ENCODE peak calls at places on chromosomes 11 and 22, in ten cellular contexts. X, G, P, C, R, Y, D, O, V and N are unnamed samples.
A peak's percentile ranks its signal among the peaks of the same experiment; 100 is the strongest.

GRCh38 chr11:29527391-29527936 is 489.4 kb downstream of the KCNA4 start:
- DNase-seq in X (no peak), G (peak; percentile 83), P (no peak), C (no peak), R (peak; percentile 95), Y (peak; percentile 65), D (no peak), O (peak; percentile 94), V (no peak), N (no peak)

GRCh38 chr11:57402188-57403066 is 12.0 kb upstream of the PRG2 start:
- DNase-seq in X (no peak), G (peak; percentile 14), P (no peak), C (no peak), R (no peak), Y (peak; percentile 56), D (no peak), O (no peak), V (no peak), N (no peak)

GRCh38 chr11:5369793-5370192 is 13.8 kb upstream of the OR51M1 start:
- DNase-seq in X (no peak), G (peak; percentile 77), P (no peak), C (no peak), R (peak; percentile 72), Y (peak; percentile 11), D (no peak), O (peak; percentile 88), V (no peak), N (no peak)

GRCh38 chr11:61140416-61140815 is 20.8 kb downstream of the VPS37C start:
- DNase-seq in X (no peak), G (no peak), P (no peak), C (no peak), R (no peak), Y (no peak), D (no peak), O (no peak), V (peak; percentile 22), N (no peak)

GRCh38 chr11:57484141-57484710 is 23.9 kb downstream of the RTN4RL2 start:
- DNase-seq in X (no peak), G (no peak), P (no peak), C (no peak), R (no peak), Y (no peak), D (no peak), O (no peak), V (no peak), N (no peak)

GRCh38 chr22:50531546-50532352 is 1.9 kb upstream of the TYMP start:
- DNase-seq in X (peak; percentile 88), G (peak; percentile 54), P (peak; percentile 72), C (no peak), R (peak; percentile 63), Y (peak; percentile 75), D (peak; percentile 86), O (peak; percentile 73), V (peak; percentile 93), N (peak; percentile 35)

GRCh38 chr11:9138133-9138453 is 46.7 kb upstream of the SCUBE2 start:
- DNase-seq in X (no peak), G (no peak), P (no peak), C (no peak), R (no peak), Y (no peak), D (no peak), O (no peak), V (no peak), N (no peak)

GRCh38 chr11:47617417-47617809 is 23.2 kb upstream of the C1QTNF4 start:
- DNase-seq in X (no peak), G (peak; percentile 68), P (no peak), C (no peak), R (peak; percentile 69), Y (no peak), D (no peak), O (peak; percentile 84), V (no peak), N (no peak)

GRCh38 chr11:133214646-133215045 is 317.7 kb downstream of the OPCML start:
- DNase-seq in X (no peak), G (no peak), P (no peak), C (no peak), R (no peak), Y (no peak), D (no peak), O (no peak), V (no peak), N (no peak)

GRCh38 chr11:100991541-100991940 is 138.1 kb downstream of the PGR start:
- DNase-seq in X (no peak), G (no peak), P (no peak), C (no peak), R (no peak), Y (no peak), D (no peak), O (peak; percentile 39), V (no peak), N (no peak)

GRCh38 chr11:19161651-19162050 is 40.1 kb downstream of the CSRP3 start:
- DNase-seq in X (no peak), G (no peak), P (no peak), C (no peak), R (no peak), Y (no peak), D (no peak), O (no peak), V (no peak), N (no peak)

DNA sequence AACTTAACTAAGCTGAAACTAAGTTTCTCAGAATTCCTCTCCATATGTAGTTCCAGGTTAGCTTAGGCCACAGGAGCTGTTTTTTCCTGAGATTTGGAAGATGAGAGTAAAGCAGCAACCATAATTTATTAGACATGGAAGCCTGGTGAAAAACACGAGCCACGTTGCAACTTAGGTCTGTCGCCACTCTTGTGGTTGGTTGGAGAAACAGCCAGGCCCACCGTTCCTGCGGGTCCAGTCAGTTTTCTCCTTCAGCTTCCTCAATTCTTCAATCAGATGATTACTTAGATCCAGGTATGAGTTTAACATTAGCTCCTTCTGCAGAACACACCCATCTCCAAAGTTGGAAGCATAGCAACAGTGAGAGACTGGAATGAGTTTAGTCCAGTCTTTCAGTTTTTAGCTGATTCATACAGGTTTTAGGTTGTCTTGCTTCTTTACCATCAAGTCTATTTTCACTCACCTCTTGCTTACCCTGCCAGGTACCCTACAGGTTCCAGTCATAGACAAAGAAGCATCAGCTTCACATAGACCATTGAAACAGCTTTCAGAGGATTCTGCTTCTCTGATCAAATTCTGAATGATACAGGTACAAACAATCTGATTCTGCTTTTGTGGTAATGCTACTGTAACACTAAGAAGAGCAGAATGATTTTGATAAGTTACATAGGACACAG is 18.6 kb downstream of the CASP12 start:
- DNase-seq in X (no peak), G (no peak), P (no peak), C (no peak), R (no peak), Y (no peak), D (no peak), O (no peak), V (no peak), N (no peak)
- TF ChIP-seq CTCF in X (no peak), G (no peak), P (no peak), C (no peak), R (no peak), Y (no peak), D (no peak), O (no peak), V (no peak), N (peak; percentile 20)

GRCh38 chr22:44661659-44662569 is 40.1 kb upstream of the PRR5 start:
- DNase-seq in X (no peak), G (no peak), P (no peak), C (no peak), R (no peak), Y (no peak), D (no peak), O (no peak), V (peak; percentile 37), N (no peak)

GRCh38 chr22:44663256-44663999 is 38.6 kb upstream of the PRR5 start:
- DNase-seq in X (no peak), G (no peak), P (no peak), C (no peak), R (no peak), Y (no peak), D (no peak), O (no peak), V (peak; percentile 37), N (no peak)

GRCh38 chr22:44665115-44665514 is 36.9 kb upstream of the PRR5 start:
- DNase-seq in X (no peak), G (no peak), P (no peak), C (no peak), R (no peak), Y (no peak), D (no peak), O (no peak), V (no peak), N (no peak)

GRCh38 chr22:44666207-44666585 is 35.8 kb upstream of the PRR5 start:
- DNase-seq in X (no peak), G (no peak), P (no peak), C (no peak), R (no peak), Y (no peak), D (no peak), O (no peak), V (no peak), N (no peak)

GRCh38 chr22:44664149-44664548 is 37.9 kb upstream of the PRR5 start:
- DNase-seq in X (peak; percentile 58), G (no peak), P (peak; percentile 42), C (no peak), R (no peak), Y (no peak), D (peak; percentile 49), O (peak; percentile 86), V (peak; percentile 79), N (no peak)
- TF ChIP-seq CTCF in X (no peak), G (no peak), P (no peak), C (no peak), R (no peak), Y (no peak), D (no peak), O (no peak), V (no peak), N (no peak)

GRCh38 chr11:41177791-41178190 is 281.7 kb downstream of the LRRC4C start:
- DNase-seq in X (no peak), G (no peak), P (no peak), C (no peak), R (no peak), Y (no peak), D (no peak), O (no peak), V (no peak), N (no peak)

GRCh38 chr11:41175304-41175972 is 284.0 kb downstream of the LRRC4C start:
- DNase-seq in X (no peak), G (no peak), P (no peak), C (no peak), R (no peak), Y (no peak), D (no peak), O (no peak), V (no peak), N (no peak)
- TF ChIP-seq CTCF in X (no peak), G (no peak), P (no peak), C (no peak), R (no peak), Y (no peak), D (no peak), O (no peak), V (peak; percentile 39), N (no peak)

DNA sequence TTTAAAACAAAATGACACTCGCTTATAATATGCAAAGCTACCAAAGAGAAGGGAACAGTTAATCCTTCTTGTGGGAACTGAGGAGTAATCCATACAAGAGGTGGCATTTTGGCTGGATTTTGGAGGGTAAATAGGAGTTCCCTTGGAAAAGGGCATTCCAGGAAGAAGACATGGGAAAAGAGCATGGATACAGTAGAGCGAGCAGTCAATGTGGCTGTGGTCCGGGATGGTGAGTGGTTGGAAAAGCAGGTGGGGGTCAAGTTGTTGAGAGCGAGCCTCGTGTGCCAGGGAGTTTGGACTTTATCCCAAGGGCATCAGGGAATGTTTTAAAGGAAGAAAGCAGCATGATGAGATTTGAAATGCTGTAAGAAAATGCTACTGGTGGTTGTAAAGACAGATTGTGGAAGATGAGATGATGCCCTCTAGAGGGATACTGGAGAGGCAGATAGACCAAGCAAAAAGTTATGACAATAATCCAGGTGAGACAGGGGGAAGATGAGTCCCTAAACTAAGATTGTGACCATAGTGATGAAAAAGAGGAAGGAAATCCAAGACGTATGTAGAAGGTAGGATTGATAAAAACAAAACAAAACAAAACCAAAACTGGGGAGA is 3.8 kb upstream of the MMP7 start:
- DNase-seq in X (no peak), G (no peak), P (no peak), C (no peak), R (no peak), Y (no peak), D (no peak), O (peak; percentile 15), V (no peak), N (no peak)
- TF ChIP-seq CTCF in X (no peak), G (no peak), P (no peak), C (no peak), R (peak; percentile 20), Y (no peak), D (no peak), O (peak; percentile 47), V (peak; percentile 26), N (no peak)